ENCODE peak calls at places on chromosomes 5 and 9, in ten cellular contexts. D is WTC11; V is HFFc6; T is lung; B is astrocyte of the spinal cord; R is CD4-positive, alpha-beta T cell; I is dorsolateral prefrontal cortex; E is GM13977; J is tibial nerve; H is uterus. A is an unnamed sample.

GRCh38 chr5:124546643-124547042 is 199.8 kb downstream of the ZNF608 start:
- DNase-seq in D (peak; percentile 28), V (no peak), T (no peak), B (peak; percentile 34), R (no peak), I (no peak), E (no peak), J (no peak), H (no peak), A (no peak)

GRCh38 chr5:95754545-95754944 is 23.4 kb downstream of the RHOBTB3 start:
- DNase-seq in D (no peak), V (no peak), T (no peak), B (no peak), R (no peak), I (no peak), E (no peak), J (no peak), H (no peak), A (no peak)

GRCh38 chr5:469752-470483 is 26.9 kb downstream of the EXOC3 start:
- DNase-seq in D (peak; percentile 8), V (no peak), T (no peak), B (no peak), R (no peak), I (no peak), E (no peak), J (no peak), H (no peak), A (peak; percentile 17)

GRCh38 chr5:177429248-177430045 is 3.0 kb downstream of the GRK6 start:
- DNase-seq in D (no peak), V (no peak), T (peak; percentile 82), B (no peak), R (peak; percentile 80), I (no peak), E (peak; percentile 83), J (peak; percentile 48), H (no peak), A (no peak)

GRCh38 chr5:9297171-9297570 is 248.7 kb downstream of the SEMA5A start:
- DNase-seq in D (no peak), V (no peak), T (no peak), B (no peak), R (no peak), I (no peak), E (no peak), J (no peak), H (no peak), A (no peak)

GRCh38 chr9:137891588-137892423 is 14.2 kb downstream of the CACNA1B start:
- DNase-seq in D (no peak), V (no peak), T (no peak), B (no peak), R (no peak), I (no peak), E (no peak), J (no peak), H (no peak), A (no peak)

GRCh38 chr5:7941692-7942091 is 72.7 kb downstream of the MTRR start:
- DNase-seq in D (no peak), V (no peak), T (no peak), B (no peak), R (no peak), I (no peak), E (no peak), J (no peak), H (no peak), A (peak; percentile 40)

GRCh38 chr5:32446660-32447059 is 2.1 kb upstream of the ZFR start:
- DNase-seq in D (no peak), V (no peak), T (no peak), B (no peak), R (no peak), I (no peak), E (peak; percentile 58), J (no peak), H (no peak), A (no peak)

GRCh38 chr5:39024884-39025283 is 49.3 kb downstream of the RICTOR start:
- DNase-seq in D (no peak), V (peak; percentile 38), T (no peak), B (no peak), R (no peak), I (no peak), E (no peak), J (no peak), H (no peak), A (no peak)

GRCh38 chr9:129185991-129186390 is 7.9 kb upstream of the IER5L start:
- DNase-seq in D (no peak), V (peak; percentile 16), T (no peak), B (no peak), R (no peak), I (no peak), E (no peak), J (no peak), H (no peak), A (no peak)

GRCh38 chr5:71455427-71456361 is at the start of gene BDP1:
- DNase-seq in D (peak; percentile 98), V (peak; percentile 92), T (peak; percentile 98), B (peak; percentile 95), R (peak; percentile 98), I (peak; percentile 96), E (peak; percentile 92), J (peak; percentile 98), H (peak; percentile 96), A (peak; percentile 98)
- TF ChIP-seq CTCF in D (no peak), V (peak; percentile 70), T (no peak), B (no peak), R (peak; percentile 49), I (no peak), E (peak; percentile 18), J (peak; percentile 19), H (peak; percentile 7), A (peak; percentile 34)

GRCh38 chr5:110040178-110040577 is 350.5 kb downstream of the MAN2A1 start:
- DNase-seq in D (no peak), V (no peak), T (no peak), B (no peak), R (no peak), I (no peak), E (no peak), J (no peak), H (no peak), A (no peak)
- TF ChIP-seq CTCF in D (no peak), V (peak; percentile 29), T (no peak), B (peak; percentile 16), R (no peak), I (no peak), E (no peak), J (no peak), H (no peak), A (no peak)

GRCh38 chr9:16039103-16039987 is 486.5 kb downstream of the CCDC171 start:
- DNase-seq in D (peak; percentile 69), V (no peak), T (no peak), B (peak; percentile 68), R (no peak), I (peak; percentile 50), E (no peak), J (no peak), H (peak; percentile 77), A (peak; percentile 76)
- TF ChIP-seq CTCF in D (peak; percentile 45), V (peak; percentile 55), T (no peak), B (peak; percentile 58), R (no peak), I (no peak), E (peak; percentile 27), J (peak; percentile 29), H (peak; percentile 57), A (peak; percentile 55)

DNA sequence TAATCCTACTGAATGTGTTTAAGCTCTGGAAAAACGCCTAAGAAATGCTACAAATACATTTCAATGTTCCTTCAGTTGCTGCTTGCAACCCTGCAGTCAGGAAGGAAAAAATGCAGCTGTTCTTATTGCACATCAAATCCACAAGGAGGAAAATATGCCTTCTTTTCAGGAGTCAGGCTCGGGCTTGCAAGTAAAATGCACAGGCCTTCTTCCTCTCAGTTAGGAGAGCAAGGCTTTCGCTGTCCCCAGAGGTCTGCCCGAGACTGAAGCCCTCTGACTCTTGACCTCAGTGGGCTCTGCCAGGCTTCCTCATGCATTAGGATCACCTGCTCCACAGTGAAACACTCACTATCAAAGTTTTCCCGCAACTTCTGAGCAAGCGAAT is 909 bp upstream of the SHC3 start:
- DNase-seq in D (no peak), V (peak; percentile 27), T (no peak), B (peak; percentile 58), R (no peak), I (no peak), E (no peak), J (no peak), H (no peak), A (peak; percentile 35)
- TF ChIP-seq CTCF in D (no peak), V (peak; percentile 26), T (no peak), B (no peak), R (no peak), I (no peak), E (no peak), J (no peak), H (no peak), A (no peak)

GRCh38 chr9:119375892-119376291 is 6.7 kb upstream of the BRINP1 start:
- DNase-seq in D (peak; percentile 61), V (peak; percentile 2), T (no peak), B (no peak), R (no peak), I (no peak), E (no peak), J (no peak), H (no peak), A (peak; percentile 69)
- TF ChIP-seq CTCF in D (peak; percentile 61), V (peak; percentile 48), T (no peak), B (no peak), R (no peak), I (no peak), E (peak; percentile 25), J (no peak), H (no peak), A (peak; percentile 65)

A was measured in glutamatergic neuron.